ENCODE peak calls at places on chromosomes 7 and 10, in six cellular contexts. One of them, this sample, is unnamed.

GRCh38 chr7:50751136-50751535 is 31.6 kb downstream of the GRB10 start:
- DNase-seq in H9: no peak
- DNase-seq in trophoblast cell: no peak
- DNase-seq in neuronal stem cell: no peak
- DNase-seq in H1: no peak
- DNase-seq in IMR-90: no peak
- DNase-seq in this sample: no peak

GRCh38 chr7:156091515-156092080 is 279.3 kb upstream of the SHH start:
- DNase-seq in H9: no peak
- DNase-seq in IMR-90: no peak
- DNase-seq in H1: no peak
- DNase-seq in neuronal stem cell: no peak
- DNase-seq in trophoblast cell: no peak
- DNase-seq in this sample: no peak

GRCh38 chr7:29177963-29178612 is 16.5 kb upstream of the CHN2 start:
- DNase-seq in H9: no peak
- DNase-seq in neuronal stem cell: no peak
- DNase-seq in trophoblast cell: peak; percentile 49
- DNase-seq in IMR-90: no peak
- DNase-seq in H1: no peak
- DNase-seq in this sample: peak; percentile 61

GRCh38 chr7:71193099-71193810 is 61.3 kb downstream of the GALNT17 start:
- DNase-seq in H1: no peak
- DNase-seq in neuronal stem cell: no peak
- DNase-seq in trophoblast cell: no peak
- DNase-seq in H9: no peak
- DNase-seq in IMR-90: no peak
- DNase-seq in this sample: no peak

GRCh38 chr7:25527665-25528064 is 299.4 kb upstream of the NPVF start:
- DNase-seq in trophoblast cell: no peak
- DNase-seq in neuronal stem cell: no peak
- DNase-seq in H9: no peak
- DNase-seq in IMR-90: no peak
- DNase-seq in H1: no peak
- DNase-seq in this sample: no peak

GRCh38 chr10:7397049-7397448 is 13.8 kb downstream of the SFMBT2 start:
- DNase-seq in H9: no peak
- DNase-seq in IMR-90: peak; percentile 16
- DNase-seq in neuronal stem cell: no peak
- DNase-seq in trophoblast cell: no peak
- DNase-seq in H1: no peak
- DNase-seq in this sample: peak; percentile 38

GRCh38 chr10:5806745-5807144 is 6.5 kb downstream of the GDI2 start:
- DNase-seq in neuronal stem cell: no peak
- DNase-seq in trophoblast cell: no peak
- DNase-seq in IMR-90: no peak
- DNase-seq in H9: no peak
- DNase-seq in H1: no peak
- DNase-seq in this sample: no peak

GRCh38 chr10:46557319-46558140 is 1.1 kb upstream of the GPRIN2 start:
- DNase-seq in trophoblast cell: no peak
- DNase-seq in H9: peak; percentile 74
- DNase-seq in H1: peak; percentile 90
- DNase-seq in IMR-90: no peak
- DNase-seq in neuronal stem cell: no peak
- DNase-seq in this sample: no peak

GRCh38 chr7:106178593-106179134 is 66.6 kb upstream of the SYPL1 start:
- DNase-seq in neuronal stem cell: no peak
- DNase-seq in trophoblast cell: no peak
- DNase-seq in H9: no peak
- DNase-seq in H1: no peak
- DNase-seq in IMR-90: peak; percentile 57
- DNase-seq in this sample: no peak

GRCh38 chr7:88233828-88234227 is 14.0 kb upstream of the SRI start:
- DNase-seq in trophoblast cell: peak; percentile 37
- DNase-seq in H1: no peak
- DNase-seq in neuronal stem cell: no peak
- DNase-seq in H9: no peak
- DNase-seq in IMR-90: no peak
- DNase-seq in this sample: no peak

GRCh38 chr10:88932539-88933256 is 19.9 kb downstream of the ACTA2 start:
- DNase-seq in IMR-90: peak; percentile 87
- DNase-seq in H1: peak; percentile 52
- DNase-seq in neuronal stem cell: peak; percentile 50
- DNase-seq in H9: peak; percentile 73
- DNase-seq in trophoblast cell: peak; percentile 90
- DNase-seq in this sample: peak; percentile 82

GRCh38 chr10:2992401-2993198 is 74.7 kb upstream of the PFKP start:
- DNase-seq in trophoblast cell: no peak
- DNase-seq in neuronal stem cell: no peak
- DNase-seq in H1: no peak
- DNase-seq in H9: no peak
- DNase-seq in IMR-90: no peak
- DNase-seq in this sample: no peak

GRCh38 chr10:101536800-101537199 is 51.3 kb downstream of the POLL start:
- DNase-seq in H9: no peak
- DNase-seq in neuronal stem cell: no peak
- DNase-seq in trophoblast cell: no peak
- DNase-seq in H1: no peak
- DNase-seq in IMR-90: peak; percentile 27
- DNase-seq in this sample: peak; percentile 21

GRCh38 chr7:98229441-98229840 is 18.2 kb downstream of the BHLHA15 start:
- DNase-seq in H9: no peak
- DNase-seq in neuronal stem cell: no peak
- DNase-seq in trophoblast cell: no peak
- DNase-seq in IMR-90: no peak
- DNase-seq in H1: no peak
- DNase-seq in this sample: no peak

GRCh38 chr7:114086906-114087651 is 168.3 kb upstream of the PPP1R3A start:
- DNase-seq in trophoblast cell: no peak
- DNase-seq in neuronal stem cell: peak; percentile 18
- DNase-seq in IMR-90: peak; percentile 19
- DNase-seq in H1: peak; percentile 56
- DNase-seq in H9: no peak
- DNase-seq in this sample: peak; percentile 21

GRCh38 chr10:71770255-71770654 is 3.1 kb downstream of the VSIR start:
- DNase-seq in trophoblast cell: peak; percentile 73
- DNase-seq in IMR-90: peak; percentile 53
- DNase-seq in H1: no peak
- DNase-seq in H9: no peak
- DNase-seq in neuronal stem cell: no peak
- DNase-seq in this sample: peak; percentile 46

GRCh38 chr7:38107486-38107893 is 70.6 kb upstream of the STARD3NL start:
- DNase-seq in trophoblast cell: peak; percentile 71
- DNase-seq in H9: peak; percentile 69
- DNase-seq in H1: peak; percentile 88
- DNase-seq in neuronal stem cell: peak; percentile 64
- DNase-seq in IMR-90: peak; percentile 35
- DNase-seq in this sample: peak; percentile 52

GRCh38 chr7:3911685-3912084 is 610.6 kb downstream of the SDK1 start:
- DNase-seq in trophoblast cell: peak; percentile 48
- DNase-seq in IMR-90: peak; percentile 7
- DNase-seq in H1: no peak
- DNase-seq in H9: no peak
- DNase-seq in neuronal stem cell: no peak
- DNase-seq in this sample: no peak

GRCh38 chr7:28477041-28477442 is 64.7 kb downstream of the CREB5 start:
- DNase-seq in trophoblast cell: no peak
- DNase-seq in H1: no peak
- DNase-seq in H9: no peak
- DNase-seq in IMR-90: no peak
- DNase-seq in neuronal stem cell: no peak
- DNase-seq in this sample: no peak

GRCh38 chr10:32957341-32958084 is 517 bp downstream of the ITGB1 start:
- DNase-seq in neuronal stem cell: peak; percentile 45
- DNase-seq in trophoblast cell: peak; percentile 51
- DNase-seq in IMR-90: no peak
- DNase-seq in H9: peak; percentile 66
- DNase-seq in H1: peak; percentile 73
- DNase-seq in this sample: no peak

GRCh38 chr7:103805376-103805775 is 184.1 kb downstream of the RELN start:
- DNase-seq in trophoblast cell: no peak
- DNase-seq in H9: no peak
- DNase-seq in IMR-90: peak; percentile 41
- DNase-seq in H1: no peak
- DNase-seq in neuronal stem cell: no peak
- DNase-seq in this sample: no peak

GRCh38 chr7:80136276-80137045 is 1.8 kb downstream of the GNAI1 start:
- DNase-seq in neuronal stem cell: no peak
- DNase-seq in H9: no peak
- DNase-seq in IMR-90: peak; percentile 63
- DNase-seq in trophoblast cell: no peak
- DNase-seq in H1: no peak
- DNase-seq in this sample: peak; percentile 54

GRCh38 chr7:43114451-43114765 is 2.0 kb downstream of the HECW1 start:
- DNase-seq in H1: no peak
- DNase-seq in trophoblast cell: no peak
- DNase-seq in H9: no peak
- DNase-seq in IMR-90: no peak
- DNase-seq in neuronal stem cell: no peak
- DNase-seq in this sample: no peak
- H3K9ac ChIP-seq in H1: peak overlapping the region; percentile 2
- H3K9ac ChIP-seq in trophoblast cell: no peak overlapping the region
- H3K9ac ChIP-seq in H9: peak overlapping the region; percentile 0
- H3K9ac ChIP-seq in IMR-90: no peak overlapping the region
- H3K9ac ChIP-seq in neuronal stem cell: no peak overlapping the region
- H3K9ac ChIP-seq in this sample: no peak overlapping the region

DNA sequence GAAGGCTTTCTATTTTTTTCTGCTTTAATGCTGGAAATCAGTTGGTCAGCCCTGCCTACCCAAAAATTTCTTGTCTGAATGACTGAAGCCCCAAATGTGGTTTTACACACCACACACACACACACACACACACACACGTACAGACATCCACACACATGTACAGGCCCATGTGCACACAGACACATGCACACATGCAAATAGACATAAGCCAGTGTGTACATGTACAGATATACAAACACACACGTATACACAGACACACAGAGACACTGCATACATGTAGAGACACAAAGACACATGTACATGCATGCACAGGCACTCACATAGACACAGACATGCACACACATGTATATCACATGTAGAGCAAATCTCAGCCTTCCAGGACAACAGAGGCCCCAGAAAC is 54.2 kb downstream of the TBATA start:
- DNase-seq in H1: no peak
- DNase-seq in trophoblast cell: no peak
- DNase-seq in IMR-90: no peak
- DNase-seq in H9: no peak
- DNase-seq in neuronal stem cell: no peak
- DNase-seq in this sample: no peak
- H4K91ac ChIP-seq in H1: no peak overlapping the region
- H4K91ac ChIP-seq in trophoblast cell: no peak overlapping the region
- H4K91ac ChIP-seq in IMR-90: no peak overlapping the region
- H4K91ac ChIP-seq in H9: no peak overlapping the region
- H4K91ac ChIP-seq in neuronal stem cell: peak overlapping the region; percentile 81
- H4K91ac ChIP-seq in this sample: no peak overlapping the region

GRCh38 chr7:32659853-32660252 is 164.6 kb downstream of the AVL9 start:
- DNase-seq in H1: no peak
- DNase-seq in trophoblast cell: peak; percentile 42
- DNase-seq in neuronal stem cell: no peak
- DNase-seq in H9: no peak
- DNase-seq in IMR-90: no peak
- DNase-seq in this sample: no peak
- H3K9ac ChIP-seq in H1: no peak overlapping the region
- H3K9ac ChIP-seq in trophoblast cell: no peak overlapping the region
- H3K9ac ChIP-seq in neuronal stem cell: no peak overlapping the region
- H3K9ac ChIP-seq in H9: no peak overlapping the region
- H3K9ac ChIP-seq in IMR-90: no peak overlapping the region
- H3K9ac ChIP-seq in this sample: no peak overlapping the region

DNA sequence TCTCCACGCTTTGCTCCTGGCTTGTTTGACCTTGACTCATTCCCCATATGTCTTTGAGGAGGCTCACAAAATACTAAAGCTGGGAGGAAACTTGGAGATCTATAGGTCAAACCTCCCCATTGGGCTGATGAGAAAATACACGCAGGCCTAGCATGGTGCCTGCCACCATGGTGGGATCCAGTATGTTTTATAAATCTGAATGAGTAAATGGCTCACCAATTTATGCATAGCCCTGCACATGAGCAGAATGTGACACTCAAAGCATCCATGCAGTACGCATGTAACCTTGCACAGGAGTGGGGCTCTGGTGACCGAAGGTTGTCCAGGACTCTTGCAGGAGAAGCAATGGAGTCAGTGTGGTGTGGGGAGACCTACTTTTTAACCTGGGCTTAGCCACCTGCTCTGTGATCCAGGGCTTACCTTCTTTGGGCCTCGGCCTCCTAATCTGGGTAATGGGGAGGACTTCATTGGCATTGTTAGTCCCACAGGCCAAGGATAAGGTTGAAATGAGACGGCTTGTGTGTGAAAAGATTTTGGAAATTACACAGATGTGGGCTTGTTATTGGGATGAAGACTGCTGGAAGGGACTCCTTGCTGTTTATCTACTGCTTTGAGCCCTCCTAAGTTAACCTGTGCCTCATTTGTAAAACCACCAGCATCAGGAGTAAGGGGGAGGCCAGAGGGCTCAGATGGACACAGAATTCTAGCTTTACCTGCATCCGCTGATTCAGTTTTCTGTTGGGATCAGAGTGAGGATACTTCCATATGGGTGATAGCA is 58.4 kb downstream of the ADCYAP1R1 start:
- DNase-seq in trophoblast cell: no peak
- DNase-seq in IMR-90: no peak
- DNase-seq in neuronal stem cell: no peak
- DNase-seq in H1: peak; percentile 20
- DNase-seq in H9: no peak
- DNase-seq in this sample: no peak
- H4K91ac ChIP-seq in trophoblast cell: no peak overlapping the region
- H4K91ac ChIP-seq in IMR-90: no peak overlapping the region
- H4K91ac ChIP-seq in neuronal stem cell: no peak overlapping the region
- H4K91ac ChIP-seq in H1: no peak overlapping the region
- H4K91ac ChIP-seq in H9: no peak overlapping the region
- H4K91ac ChIP-seq in this sample: no peak overlapping the region

GRCh38 chr7:102287465-102288146 is 938 bp downstream of the SH2B2 start:
- DNase-seq in H1: peak; percentile 80
- DNase-seq in neuronal stem cell: no peak
- DNase-seq in H9: peak; percentile 58
- DNase-seq in trophoblast cell: peak; percentile 77
- DNase-seq in IMR-90: no peak
- DNase-seq in this sample: peak; percentile 41
- H3K9ac ChIP-seq in H1: no peak overlapping the region
- H3K9ac ChIP-seq in neuronal stem cell: peak overlapping the region; percentile 99
- H3K9ac ChIP-seq in H9: no peak overlapping the region
- H3K9ac ChIP-seq in trophoblast cell: peak overlapping the region; percentile 79
- H3K9ac ChIP-seq in IMR-90: peak overlapping the region; percentile 54
- H3K9ac ChIP-seq in this sample: peak overlapping the region; percentile 74

DNA sequence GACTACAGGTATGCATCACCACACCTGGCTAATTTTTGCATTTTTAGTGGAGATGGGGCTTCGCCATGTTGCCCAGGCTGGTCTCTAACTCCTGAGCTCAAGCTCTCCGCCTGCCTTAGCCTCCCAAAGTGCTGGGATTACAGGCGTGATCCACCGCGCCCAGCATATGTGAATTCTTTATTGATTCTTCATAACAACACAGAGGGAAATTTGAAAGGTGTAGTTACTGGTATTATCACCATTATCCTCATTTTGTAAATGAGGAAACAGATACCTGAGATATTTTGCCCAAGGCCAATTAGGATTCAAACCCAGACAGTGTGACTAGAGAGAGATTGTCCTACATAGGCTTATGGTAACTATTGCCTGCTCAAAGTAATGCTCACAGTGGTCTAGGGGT is 22.6 kb downstream of the TCF7L2 start:
- DNase-seq in H1: no peak
- DNase-seq in neuronal stem cell: no peak
- DNase-seq in trophoblast cell: peak; percentile 77
- DNase-seq in IMR-90: no peak
- DNase-seq in H9: no peak
- DNase-seq in this sample: no peak
- H4K91ac ChIP-seq in H1: no peak overlapping the region
- H4K91ac ChIP-seq in neuronal stem cell: no peak overlapping the region
- H4K91ac ChIP-seq in trophoblast cell: no peak overlapping the region
- H4K91ac ChIP-seq in IMR-90: no peak overlapping the region
- H4K91ac ChIP-seq in H9: no peak overlapping the region
- H4K91ac ChIP-seq in this sample: no peak overlapping the region

GRCh38 chr7:43697690-43698089 is 31.6 kb downstream of the COA1 start:
- DNase-seq in IMR-90: peak; percentile 63
- DNase-seq in H9: no peak
- DNase-seq in H1: no peak
- DNase-seq in trophoblast cell: no peak
- DNase-seq in neuronal stem cell: no peak
- DNase-seq in this sample: no peak
- H3K9ac ChIP-seq in IMR-90: no peak overlapping the region
- H3K9ac ChIP-seq in H9: no peak overlapping the region
- H3K9ac ChIP-seq in H1: no peak overlapping the region
- H3K9ac ChIP-seq in trophoblast cell: no peak overlapping the region
- H3K9ac ChIP-seq in neuronal stem cell: no peak overlapping the region
- H3K9ac ChIP-seq in this sample: no peak overlapping the region